ENCODE peak calls at places on chromosomes 16 and 17, in nine cellular contexts. U, G, H, T, F, Y, J, D and P are unnamed samples.

GRCh38 chr17:19003966-19004600 is 481 bp downstream of the FAM83G start:
- DNase-seq in J (no peak), D (peak; percentile 70), G (peak; percentile 76), H (peak; percentile 73), F (no peak), T (peak; percentile 54), Y (peak; percentile 34), U (peak; percentile 57), P (no peak)

GRCh38 chr17:80861892-80862291 is 129.7 kb upstream of the CHMP6 start:
- DNase-seq in F (no peak), H (no peak), U (no peak), G (no peak), J (no peak), D (peak; percentile 53), Y (no peak), T (peak; percentile 88), P (peak; percentile 47)

GRCh38 chr16:86202760-86203426 is 303.9 kb downstream of the IRF8 start:
- DNase-seq in G (no peak), D (no peak), T (no peak), H (no peak), J (no peak), F (no peak), U (no peak), Y (no peak), P (no peak)

GRCh38 chr16:86946981-86947380 is 368.6 kb downstream of the FOXL1 start:
- DNase-seq in D (no peak), T (no peak), F (no peak), U (no peak), Y (no peak), H (no peak), G (no peak), J (no peak), P (no peak)

GRCh38 chr16:51286272-51286671 is 135.2 kb upstream of the SALL1 start:
- DNase-seq in Y (no peak), J (no peak), U (no peak), D (no peak), T (no peak), F (no peak), H (no peak), G (no peak), P (no peak)

GRCh38 chr17:30950189-30950588 is 20.6 kb upstream of the RNF135 start:
- DNase-seq in G (no peak), U (no peak), H (no peak), T (no peak), J (no peak), D (no peak), F (no peak), Y (no peak), P (no peak)

GRCh38 chr17:60134396-60135159 is 15.2 kb upstream of the CA4 start:
- DNase-seq in F (no peak), Y (peak; percentile 70), T (peak; percentile 69), J (no peak), U (peak; percentile 13), H (peak; percentile 51), D (no peak), G (peak; percentile 17), P (no peak)

GRCh38 chr17:78233678-78234077 is 2.2 kb downstream of the TMEM235 start:
- DNase-seq in J (no peak), Y (no peak), G (no peak), U (no peak), T (no peak), F (no peak), H (no peak), D (no peak), P (peak; percentile 13)

GRCh38 chr17:69058165-69058564 is 2.6 kb downstream of the ABCA9 start:
- DNase-seq in T (no peak), D (peak; percentile 14), J (no peak), F (no peak), U (no peak), G (no peak), Y (no peak), H (no peak), P (no peak)

GRCh38 chr16:76653390-76654026 is 376.3 kb downstream of the CNTNAP4 start:
- DNase-seq in H (no peak), T (peak; percentile 39), D (peak; percentile 81), F (no peak), J (no peak), U (no peak), Y (peak; percentile 4), G (no peak), P (no peak)

GRCh38 chr17:79730769-79731483 is at the start of gene ENPP7:
- DNase-seq in J (no peak), Y (no peak), F (no peak), U (no peak), G (no peak), D (no peak), H (no peak), T (no peak), P (no peak)

DNA sequence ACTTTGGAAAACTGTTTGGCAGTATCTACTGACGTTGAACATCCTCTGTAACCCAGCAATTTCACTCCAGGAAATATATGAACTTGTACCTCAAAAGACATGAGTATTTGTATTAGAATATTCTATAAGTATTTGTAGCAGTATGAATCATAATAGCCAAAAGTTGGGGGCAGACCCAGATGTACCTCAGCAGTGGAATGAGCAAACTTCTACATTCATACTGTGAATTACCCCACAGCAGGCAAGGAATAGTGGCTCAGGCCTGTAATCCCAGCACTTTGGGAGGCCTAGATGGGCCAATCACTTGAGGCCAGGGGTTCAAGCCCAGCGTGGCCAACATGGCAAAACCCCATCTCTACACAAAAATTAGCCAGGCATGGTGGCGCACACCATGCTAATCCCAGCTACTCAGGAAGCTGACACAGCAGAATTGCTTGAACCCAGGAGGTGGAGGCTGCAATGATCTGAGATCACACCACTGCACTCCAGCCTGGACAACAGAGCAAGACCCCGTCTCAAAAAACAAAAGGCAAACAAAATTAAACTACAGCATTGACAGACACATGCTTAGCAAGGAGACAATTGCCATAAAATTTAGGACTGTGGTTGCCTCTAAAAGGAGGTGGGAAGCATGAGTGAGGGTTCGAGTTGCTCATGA is 11.2 kb upstream of the HELZ start:
- DNase-seq in U (no peak), T (no peak), J (no peak), D (no peak), F (no peak), Y (no peak), H (no peak), G (no peak), P (no peak)
- TF ChIP-seq CTCF in U (no peak), T (no peak), J (no peak), D (no peak), F (no peak), Y (no peak), H (no peak), G (no peak), P (no peak)

DNA sequence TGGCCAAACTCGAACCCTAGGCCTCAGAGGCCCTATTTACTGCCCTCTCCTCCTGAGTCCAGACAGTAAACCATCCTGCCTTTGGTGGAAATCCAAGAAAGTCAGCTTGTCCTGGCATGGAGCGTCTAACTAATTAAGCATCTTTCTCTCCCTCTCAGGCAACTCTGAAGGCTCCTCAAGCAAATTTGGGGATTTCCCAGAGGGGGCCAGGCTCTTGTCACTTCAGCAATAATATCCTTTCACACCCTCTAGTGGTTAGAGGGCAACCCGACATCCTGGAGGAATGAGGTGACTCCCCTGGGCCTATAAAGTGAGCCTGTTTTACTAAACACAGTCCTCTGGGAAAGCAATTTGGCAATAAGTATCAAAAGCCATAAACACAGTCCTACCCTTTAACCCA is 60.4 kb downstream of the NOG start:
- DNase-seq in Y (peak; percentile 33), F (no peak), G (no peak), U (no peak), J (no peak), D (peak; percentile 82), T (peak; percentile 32), H (no peak), P (peak; percentile 38)
- TF ChIP-seq CTCF in Y (peak; percentile 27), F (peak; percentile 30), G (peak; percentile 68), U (no peak), J (peak; percentile 60), D (peak; percentile 78), T (peak; percentile 81), H (no peak), P (peak; percentile 71)

GRCh38 chr16:17921357-17921978 is 415.1 kb downstream of the NPIPA8 start:
- DNase-seq in T (peak; percentile 6), U (no peak), Y (no peak), G (peak; percentile 73), F (no peak), J (no peak), D (peak; percentile 40), H (no peak), P (peak; percentile 55)
- TF ChIP-seq CTCF in T (peak; percentile 55), U (no peak), Y (peak; percentile 4), G (peak; percentile 69), F (peak; percentile 30), J (peak; percentile 46), D (peak; percentile 48), H (no peak), P (peak; percentile 68)

GRCh38 chr16:30985401-30986128 is 558 bp downstream of the HSD3B7 start:
- DNase-seq in J (no peak), G (peak; percentile 69), Y (no peak), D (peak; percentile 62), F (no peak), H (no peak), T (peak; percentile 63), U (peak; percentile 63), P (peak; percentile 52)
- TF ChIP-seq CTCF in J (peak; percentile 13), G (peak; percentile 55), Y (no peak), D (no peak), F (no peak), H (no peak), T (no peak), U (no peak), P (no peak)

GRCh38 chr16:56542039-56542438 is 22.2 kb upstream of the BBS2 start:
- DNase-seq in T (no peak), H (no peak), U (no peak), G (no peak), Y (no peak), J (no peak), D (no peak), F (no peak), P (no peak)

GRCh38 chr16:56538331-56538730 is 18.5 kb upstream of the BBS2 start:
- DNase-seq in J (no peak), T (no peak), H (no peak), F (no peak), G (no peak), Y (no peak), U (no peak), D (no peak), P (no peak)

GRCh38 chr16:56534847-56535383 is 15.1 kb upstream of the BBS2 start:
- DNase-seq in T (no peak), Y (no peak), G (no peak), H (no peak), F (no peak), D (no peak), J (no peak), U (no peak), P (no peak)

DNA sequence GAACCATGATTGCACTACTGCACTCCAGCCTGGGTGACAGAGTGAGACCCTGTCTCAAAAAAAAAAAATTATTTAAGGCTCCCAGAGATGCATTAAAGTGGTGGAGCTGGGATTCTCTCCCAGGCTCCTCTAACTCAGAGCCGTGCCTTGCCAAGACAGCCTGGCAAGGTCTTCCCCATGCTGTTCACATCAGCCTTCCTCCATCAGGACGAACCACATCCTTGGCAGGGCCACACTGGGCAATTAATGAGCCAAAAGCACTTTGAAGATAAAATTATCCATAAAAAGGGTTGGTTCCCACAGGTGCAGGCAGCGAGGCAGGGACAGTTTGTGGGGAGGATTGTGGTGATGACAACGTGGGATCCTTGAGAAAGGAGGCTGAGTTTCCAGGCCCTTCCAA is 19.8 kb upstream of the BBS2 start:
- DNase-seq in D (no peak), F (no peak), H (no peak), G (no peak), T (no peak), U (peak; percentile 59), J (no peak), Y (no peak), P (no peak)
- TF ChIP-seq CTCF in D (no peak), F (no peak), H (no peak), G (no peak), T (no peak), U (no peak), J (no peak), Y (no peak), P (no peak)